ENCODE peak calls at places on chromosome 14, in eight cellular contexts. One of them, this sample, is unnamed.

GRCh38 chr14:63939006-63939270 is 86.1 kb downstream of the SYNE2 start:
- DNase-seq in G401: no peak
- DNase-seq in GM23338: no peak
- DNase-seq in thoracic aorta: no peak
- DNase-seq in left colon: no peak
- DNase-seq in choroid plexus epithelial cell: no peak
- DNase-seq in foreskin fibroblast: no peak
- DNase-seq in endodermal cell: no peak
- DNase-seq in this sample: no peak

GRCh38 chr14:51653855-51654548 is 2.3 kb downstream of the FRMD6 start:
- DNase-seq in G401: no peak
- DNase-seq in GM23338: no peak
- DNase-seq in thoracic aorta: no peak
- DNase-seq in left colon: no peak
- DNase-seq in choroid plexus epithelial cell: no peak
- DNase-seq in foreskin fibroblast: no peak
- DNase-seq in endodermal cell: no peak
- DNase-seq in this sample: no peak

GRCh38 chr14:74459289-74459946 is 33.4 kb upstream of the SYNDIG1L start:
- DNase-seq in G401: no peak
- DNase-seq in GM23338: peak; percentile 81
- DNase-seq in thoracic aorta: no peak
- DNase-seq in left colon: peak; percentile 18
- DNase-seq in choroid plexus epithelial cell: peak; percentile 74
- DNase-seq in foreskin fibroblast: peak; percentile 90
- DNase-seq in endodermal cell: peak; percentile 93
- DNase-seq in this sample: no peak

GRCh38 chr14:37453985-37454384 is 141.1 kb downstream of the FOXA1 start:
- DNase-seq in G401: no peak
- DNase-seq in GM23338: no peak
- DNase-seq in thoracic aorta: no peak
- DNase-seq in left colon: no peak
- DNase-seq in choroid plexus epithelial cell: no peak
- DNase-seq in foreskin fibroblast: no peak
- DNase-seq in endodermal cell: no peak
- DNase-seq in this sample: no peak

GRCh38 chr14:36506732-36507614 is 13.1 kb downstream of the NKX2-1 start:
- DNase-seq in G401: no peak
- DNase-seq in GM23338: no peak
- DNase-seq in thoracic aorta: no peak
- DNase-seq in left colon: no peak
- DNase-seq in choroid plexus epithelial cell: no peak
- DNase-seq in foreskin fibroblast: no peak
- DNase-seq in endodermal cell: peak; percentile 52
- DNase-seq in this sample: no peak

GRCh38 chr14:65791551-65791981 is 379.0 kb downstream of the FUT8 start:
- DNase-seq in G401: no peak
- DNase-seq in GM23338: no peak
- DNase-seq in thoracic aorta: no peak
- DNase-seq in left colon: no peak
- DNase-seq in choroid plexus epithelial cell: peak; percentile 53
- DNase-seq in foreskin fibroblast: peak; percentile 50
- DNase-seq in endodermal cell: peak; percentile 73
- DNase-seq in this sample: no peak

GRCh38 chr14:96363751-96364336 is 518 bp downstream of the GSKIP start:
- DNase-seq in G401: peak; percentile 35
- DNase-seq in GM23338: peak; percentile 67
- DNase-seq in thoracic aorta: no peak
- DNase-seq in left colon: peak; percentile 82
- DNase-seq in choroid plexus epithelial cell: peak; percentile 61
- DNase-seq in foreskin fibroblast: peak; percentile 76
- DNase-seq in endodermal cell: peak; percentile 81
- DNase-seq in this sample: peak; percentile 37

GRCh38 chr14:100780646-100781355 is 45.1 kb upstream of the MEG3 start:
- DNase-seq in G401: no peak
- DNase-seq in GM23338: no peak
- DNase-seq in thoracic aorta: no peak
- DNase-seq in left colon: no peak
- DNase-seq in choroid plexus epithelial cell: no peak
- DNase-seq in foreskin fibroblast: no peak
- DNase-seq in endodermal cell: no peak
- DNase-seq in this sample: no peak

GRCh38 chr14:93891756-93892504 is 35.2 kb upstream of the FAM181A start:
- DNase-seq in G401: no peak
- DNase-seq in GM23338: no peak
- DNase-seq in thoracic aorta: no peak
- DNase-seq in left colon: no peak
- DNase-seq in choroid plexus epithelial cell: no peak
- DNase-seq in foreskin fibroblast: no peak
- DNase-seq in endodermal cell: peak; percentile 61
- DNase-seq in this sample: no peak

GRCh38 chr14:82067221-82067620 is 533.6 kb upstream of the SEL1L start:
- DNase-seq in G401: peak; percentile 2
- DNase-seq in GM23338: no peak
- DNase-seq in thoracic aorta: no peak
- DNase-seq in left colon: no peak
- DNase-seq in choroid plexus epithelial cell: no peak
- DNase-seq in foreskin fibroblast: no peak
- DNase-seq in endodermal cell: no peak
- DNase-seq in this sample: no peak

GRCh38 chr14:33364536-33364935 is 425.9 kb downstream of the NPAS3 start:
- DNase-seq in G401: no peak
- DNase-seq in GM23338: peak; percentile 59
- DNase-seq in thoracic aorta: no peak
- DNase-seq in left colon: no peak
- DNase-seq in choroid plexus epithelial cell: peak; percentile 11
- DNase-seq in foreskin fibroblast: no peak
- DNase-seq in endodermal cell: peak; percentile 62
- DNase-seq in this sample: no peak

GRCh38 chr14:55847766-55848165 is 267.8 kb downstream of the KTN1 start:
- DNase-seq in G401: no peak
- DNase-seq in GM23338: no peak
- DNase-seq in thoracic aorta: no peak
- DNase-seq in left colon: no peak
- DNase-seq in choroid plexus epithelial cell: peak; percentile 31
- DNase-seq in foreskin fibroblast: peak; percentile 75
- DNase-seq in endodermal cell: no peak
- DNase-seq in this sample: no peak

GRCh38 chr14:31275731-31276130 is 68.1 kb upstream of the HECTD1 start:
- DNase-seq in G401: no peak
- DNase-seq in GM23338: peak; percentile 23
- DNase-seq in thoracic aorta: no peak
- DNase-seq in left colon: no peak
- DNase-seq in choroid plexus epithelial cell: no peak
- DNase-seq in foreskin fibroblast: no peak
- DNase-seq in endodermal cell: no peak
- DNase-seq in this sample: no peak